ENCODE peak calls at places on chromosomes 5 and 9, in ten cellular contexts. One of them, this sample, is unnamed.

GRCh38 chr9:119167267-119167666 is 202.0 kb downstream of the BRINP1 start:
- DNase-seq in tibial nerve: no peak
- DNase-seq in naive B cell: no peak
- DNase-seq in OCI-LY7: no peak
- DNase-seq in posterior cingulate gyrus: peak; percentile 39
- DNase-seq in stimulated activated CD8-positive, alpha-beta memory T cell treated with anti-CD3 and anti-CD28 coated beads, Interleukin-12 subunit alpha, Interleukin-12 subunit beta, amount 100 ng/mL, for 4 hours: no peak
- DNase-seq in pons: no peak
- DNase-seq in type B pancreatic cell: no peak
- DNase-seq in lower leg skin: no peak
- DNase-seq in stomach: no peak
- DNase-seq in this sample: no peak

GRCh38 chr5:176173647-176174046 is 64.6 kb upstream of the SIMC1 start:
- DNase-seq in tibial nerve: no peak
- DNase-seq in naive B cell: no peak
- DNase-seq in OCI-LY7: no peak
- DNase-seq in posterior cingulate gyrus: no peak
- DNase-seq in stimulated activated CD8-positive, alpha-beta memory T cell treated with anti-CD3 and anti-CD28 coated beads, Interleukin-12 subunit alpha, Interleukin-12 subunit beta, amount 100 ng/mL, for 4 hours: no peak
- DNase-seq in pons: no peak
- DNase-seq in type B pancreatic cell: peak; percentile 45
- DNase-seq in lower leg skin: no peak
- DNase-seq in stomach: no peak
- DNase-seq in this sample: no peak

GRCh38 chr9:92506184-92506857 is 24.0 kb upstream of the ASPN start:
- DNase-seq in tibial nerve: peak; percentile 49
- DNase-seq in naive B cell: no peak
- DNase-seq in OCI-LY7: no peak
- DNase-seq in posterior cingulate gyrus: no peak
- DNase-seq in stimulated activated CD8-positive, alpha-beta memory T cell treated with anti-CD3 and anti-CD28 coated beads, Interleukin-12 subunit alpha, Interleukin-12 subunit beta, amount 100 ng/mL, for 4 hours: no peak
- DNase-seq in pons: peak; percentile 21
- DNase-seq in type B pancreatic cell: no peak
- DNase-seq in lower leg skin: peak; percentile 55
- DNase-seq in stomach: no peak
- DNase-seq in this sample: no peak

GRCh38 chr5:14816999-14817761 is 54.4 kb downstream of the ANKH start:
- DNase-seq in tibial nerve: peak; percentile 41
- DNase-seq in naive B cell: no peak
- DNase-seq in OCI-LY7: no peak
- DNase-seq in posterior cingulate gyrus: no peak
- DNase-seq in stimulated activated CD8-positive, alpha-beta memory T cell treated with anti-CD3 and anti-CD28 coated beads, Interleukin-12 subunit alpha, Interleukin-12 subunit beta, amount 100 ng/mL, for 4 hours: no peak
- DNase-seq in pons: peak; percentile 66
- DNase-seq in type B pancreatic cell: no peak
- DNase-seq in lower leg skin: peak; percentile 58
- DNase-seq in stomach: no peak
- DNase-seq in this sample: peak; percentile 32

GRCh38 chr5:103375356-103375755 is 116.8 kb downstream of the MACIR start:
- DNase-seq in tibial nerve: no peak
- DNase-seq in naive B cell: no peak
- DNase-seq in OCI-LY7: no peak
- DNase-seq in posterior cingulate gyrus: no peak
- DNase-seq in stimulated activated CD8-positive, alpha-beta memory T cell treated with anti-CD3 and anti-CD28 coated beads, Interleukin-12 subunit alpha, Interleukin-12 subunit beta, amount 100 ng/mL, for 4 hours: no peak
- DNase-seq in pons: no peak
- DNase-seq in type B pancreatic cell: no peak
- DNase-seq in lower leg skin: no peak
- DNase-seq in stomach: no peak
- DNase-seq in this sample: no peak

GRCh38 chr5:45277860-45278259 is 418.3 kb downstream of the HCN1 start:
- DNase-seq in tibial nerve: no peak
- DNase-seq in naive B cell: no peak
- DNase-seq in OCI-LY7: no peak
- DNase-seq in posterior cingulate gyrus: no peak
- DNase-seq in stimulated activated CD8-positive, alpha-beta memory T cell treated with anti-CD3 and anti-CD28 coated beads, Interleukin-12 subunit alpha, Interleukin-12 subunit beta, amount 100 ng/mL, for 4 hours: no peak
- DNase-seq in pons: no peak
- DNase-seq in type B pancreatic cell: no peak
- DNase-seq in lower leg skin: no peak
- DNase-seq in stomach: no peak
- DNase-seq in this sample: peak; percentile 76

GRCh38 chr5:71948206-71948605 is 159.1 kb upstream of the MAP1B start:
- DNase-seq in tibial nerve: no peak
- DNase-seq in naive B cell: no peak
- DNase-seq in OCI-LY7: no peak
- DNase-seq in posterior cingulate gyrus: no peak
- DNase-seq in stimulated activated CD8-positive, alpha-beta memory T cell treated with anti-CD3 and anti-CD28 coated beads, Interleukin-12 subunit alpha, Interleukin-12 subunit beta, amount 100 ng/mL, for 4 hours: no peak
- DNase-seq in pons: no peak
- DNase-seq in type B pancreatic cell: no peak
- DNase-seq in lower leg skin: no peak
- DNase-seq in stomach: no peak
- DNase-seq in this sample: no peak

GRCh38 chr5:132428147-132428482 is 58.6 kb downstream of the SLC22A5 start:
- DNase-seq in tibial nerve: no peak
- DNase-seq in naive B cell: no peak
- DNase-seq in OCI-LY7: no peak
- DNase-seq in posterior cingulate gyrus: no peak
- DNase-seq in stimulated activated CD8-positive, alpha-beta memory T cell treated with anti-CD3 and anti-CD28 coated beads, Interleukin-12 subunit alpha, Interleukin-12 subunit beta, amount 100 ng/mL, for 4 hours: no peak
- DNase-seq in pons: no peak
- DNase-seq in type B pancreatic cell: no peak
- DNase-seq in lower leg skin: no peak
- DNase-seq in stomach: no peak
- DNase-seq in this sample: no peak

GRCh38 chr5:42592401-42592800 is 164.2 kb upstream of the CCDC152 start:
- DNase-seq in tibial nerve: no peak
- DNase-seq in naive B cell: no peak
- DNase-seq in OCI-LY7: no peak
- DNase-seq in posterior cingulate gyrus: no peak
- DNase-seq in stimulated activated CD8-positive, alpha-beta memory T cell treated with anti-CD3 and anti-CD28 coated beads, Interleukin-12 subunit alpha, Interleukin-12 subunit beta, amount 100 ng/mL, for 4 hours: no peak
- DNase-seq in pons: no peak
- DNase-seq in type B pancreatic cell: no peak
- DNase-seq in lower leg skin: no peak
- DNase-seq in stomach: no peak
- DNase-seq in this sample: no peak

GRCh38 chr9:94076557-94076956 is 7.7 kb upstream of the PTPDC1 start:
- DNase-seq in tibial nerve: no peak
- DNase-seq in naive B cell: no peak
- DNase-seq in OCI-LY7: no peak
- DNase-seq in posterior cingulate gyrus: no peak
- DNase-seq in stimulated activated CD8-positive, alpha-beta memory T cell treated with anti-CD3 and anti-CD28 coated beads, Interleukin-12 subunit alpha, Interleukin-12 subunit beta, amount 100 ng/mL, for 4 hours: no peak
- DNase-seq in pons: no peak
- DNase-seq in type B pancreatic cell: no peak
- DNase-seq in lower leg skin: no peak
- DNase-seq in stomach: no peak
- DNase-seq in this sample: no peak

GRCh38 chr9:113602126-113603119 is 138.9 kb downstream of the RGS3 start:
- DNase-seq in tibial nerve: no peak
- DNase-seq in naive B cell: no peak
- DNase-seq in OCI-LY7: peak; percentile 88
- DNase-seq in posterior cingulate gyrus: peak; percentile 78
- DNase-seq in stimulated activated CD8-positive, alpha-beta memory T cell treated with anti-CD3 and anti-CD28 coated beads, Interleukin-12 subunit alpha, Interleukin-12 subunit beta, amount 100 ng/mL, for 4 hours: peak; percentile 49
- DNase-seq in pons: no peak
- DNase-seq in type B pancreatic cell: no peak
- DNase-seq in lower leg skin: no peak
- DNase-seq in stomach: peak; percentile 58
- DNase-seq in this sample: peak; percentile 44

GRCh38 chr5:36787365-36787764 is 89.2 kb upstream of the NIPBL start:
- DNase-seq in tibial nerve: no peak
- DNase-seq in naive B cell: no peak
- DNase-seq in OCI-LY7: no peak
- DNase-seq in posterior cingulate gyrus: no peak
- DNase-seq in stimulated activated CD8-positive, alpha-beta memory T cell treated with anti-CD3 and anti-CD28 coated beads, Interleukin-12 subunit alpha, Interleukin-12 subunit beta, amount 100 ng/mL, for 4 hours: no peak
- DNase-seq in pons: no peak
- DNase-seq in type B pancreatic cell: no peak
- DNase-seq in lower leg skin: no peak
- DNase-seq in stomach: no peak
- DNase-seq in this sample: no peak

This sample was measured in RCC 7860.